ENCODE peak calls at places on chromosomes 5 and 9, in ten cellular contexts. O, Q, D, N, E, B, H, Y, L and J are unnamed samples.

GRCh38 chr9:104970588-104970987 is 42.6 kb upstream of the ABCA1 start:
- DNase-seq in O (no peak), Q (no peak), D (no peak), N (no peak), E (no peak), B (no peak), H (peak; percentile 51), Y (no peak), L (no peak), J (no peak)

GRCh38 chr9:38160613-38161215 is 91.7 kb upstream of the SHB start:
- DNase-seq in O (no peak), Q (peak; percentile 19), D (peak; percentile 57), N (peak; percentile 56), E (peak; percentile 72), B (no peak), H (peak; percentile 43), Y (no peak), L (peak; percentile 57), J (peak; percentile 37)

GRCh38 chr5:140118294-140118936 is 4.5 kb downstream of the PURA start:
- DNase-seq in O (no peak), Q (no peak), D (no peak), N (no peak), E (no peak), B (no peak), H (no peak), Y (no peak), L (no peak), J (no peak)

GRCh38 chr5:139137703-139138102 is 60.5 kb downstream of the SIL1 start:
- DNase-seq in O (no peak), Q (peak; percentile 62), D (no peak), N (no peak), E (peak; percentile 44), B (no peak), H (no peak), Y (no peak), L (no peak), J (no peak)

GRCh38 chr9:90774682-90775081 is 26.9 kb upstream of the SYK start:
- DNase-seq in O (no peak), Q (no peak), D (peak; percentile 96), N (no peak), E (no peak), B (no peak), H (no peak), Y (peak; percentile 90), L (no peak), J (no peak)

GRCh38 chr5:16616536-16617271 is at the start of gene RETREG1:
- DNase-seq in O (peak; percentile 93), Q (no peak), D (peak; percentile 56), N (peak; percentile 49), E (peak; percentile 67), B (peak; percentile 88), H (peak; percentile 22), Y (no peak), L (peak; percentile 64), J (peak; percentile 79)

GRCh38 chr5:133581918-133582317 is 30.4 kb downstream of the FSTL4 start:
- DNase-seq in O (no peak), Q (no peak), D (no peak), N (no peak), E (no peak), B (no peak), H (no peak), Y (no peak), L (no peak), J (no peak)

GRCh38 chr5:10581424-10581748 is 17.5 kb downstream of the ANKRD33B start:
- DNase-seq in O (no peak), Q (no peak), D (no peak), N (no peak), E (no peak), B (no peak), H (no peak), Y (no peak), L (no peak), J (no peak)

GRCh38 chr5:146903789-146904188 is 25.2 kb upstream of the PPP2R2B start:
- DNase-seq in O (no peak), Q (no peak), D (no peak), N (no peak), E (no peak), B (no peak), H (no peak), Y (no peak), L (no peak), J (no peak)

GRCh38 chr5:84870369-84870768 is 485.7 kb upstream of the EDIL3 start:
- DNase-seq in O (no peak), Q (no peak), D (peak; percentile 14), N (no peak), E (no peak), B (no peak), H (no peak), Y (no peak), L (no peak), J (no peak)

GRCh38 chr5:76145945-76146344 is 62.8 kb downstream of the SV2C start:
- DNase-seq in O (no peak), Q (no peak), D (no peak), N (peak; percentile 10), E (no peak), B (no peak), H (no peak), Y (no peak), L (no peak), J (peak; percentile 47)

GRCh38 chr5:107470007-107470582 is 200.6 kb downstream of the EFNA5 start:
- DNase-seq in O (no peak), Q (no peak), D (no peak), N (no peak), E (no peak), B (no peak), H (no peak), Y (no peak), L (no peak), J (no peak)
- H3K4me1 ChIP-seq in O (peaks cover 28% of the 10 kb centered on the region), Q (no peaks in the 10 kb centered on the region), D (no peaks in the 10 kb centered on the region), N (peaks cover 94% of the 10 kb centered on the region), E (no peaks in the 10 kb centered on the region), B (peaks cover 9% of the 10 kb centered on the region), H (no peaks in the 10 kb centered on the region), Y (peaks cover 3% of the 10 kb centered on the region), L (peaks cover 16% of the 10 kb centered on the region), J (peaks cover 3% of the 10 kb centered on the region)

DNA sequence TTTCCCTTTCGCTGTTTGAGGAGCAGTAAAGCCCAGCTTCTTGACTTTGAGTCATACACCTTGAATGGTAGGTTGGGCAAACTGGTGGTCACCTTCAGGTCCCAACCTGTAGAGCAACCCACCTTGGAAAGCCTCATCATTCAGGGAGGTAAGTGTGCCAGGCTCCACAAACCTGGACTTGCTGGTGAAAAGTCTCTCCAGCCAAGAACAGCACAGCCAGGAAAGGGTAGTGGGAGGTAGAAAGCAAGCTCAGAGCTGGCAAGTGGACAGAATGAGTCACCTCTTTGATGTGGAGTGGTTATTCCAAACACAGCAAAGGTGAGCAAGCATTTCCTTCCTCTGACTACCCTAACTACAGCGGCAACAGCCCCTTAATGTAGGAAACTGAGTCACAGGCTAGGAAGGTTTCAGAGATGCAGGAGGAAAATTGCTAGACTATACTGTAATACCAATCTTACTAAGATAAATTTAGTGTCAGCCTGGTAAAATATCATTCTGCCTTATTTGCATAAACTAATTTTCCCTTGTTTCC is 117.5 kb upstream of the MTAP start:
- DNase-seq in O (no peak), Q (no peak), D (no peak), N (peak; percentile 43), E (peak; percentile 41), B (no peak), H (no peak), Y (no peak), L (peak; percentile 64), J (no peak)
- H3K4me1 ChIP-seq in O (no peaks in the 10 kb centered on the region), Q (no peaks in the 10 kb centered on the region), D (no peaks in the 10 kb centered on the region), N (peaks cover 90% of the 10 kb centered on the region), E (no peaks in the 10 kb centered on the region), B (no peaks in the 10 kb centered on the region), H (no peaks in the 10 kb centered on the region), Y (no peaks in the 10 kb centered on the region), L (no peaks in the 10 kb centered on the region), J (no peaks in the 10 kb centered on the region)

GRCh38 chr5:171801-172331 is 19.4 kb upstream of the LRRC14B start:
- DNase-seq in O (peak; percentile 70), Q (no peak), D (no peak), N (no peak), E (no peak), B (peak; percentile 62), H (no peak), Y (no peak), L (no peak), J (peak; percentile 40)

GRCh38 chr5:169728-170094 is 21.6 kb upstream of the LRRC14B start:
- DNase-seq in O (peak; percentile 29), Q (no peak), D (no peak), N (no peak), E (no peak), B (no peak), H (no peak), Y (no peak), L (no peak), J (no peak)

GRCh38 chr5:172841-173251 is 18.4 kb upstream of the LRRC14B start:
- DNase-seq in O (peak; percentile 54), Q (no peak), D (no peak), N (no peak), E (no peak), B (peak; percentile 22), H (no peak), Y (no peak), L (no peak), J (peak; percentile 38)

GRCh38 chr5:172421-172820 is 18.9 kb upstream of the LRRC14B start:
- DNase-seq in O (peak; percentile 50), Q (no peak), D (no peak), N (no peak), E (no peak), B (peak; percentile 40), H (no peak), Y (no peak), L (no peak), J (no peak)

GRCh38 chr5:170971-171800 is 20.1 kb upstream of the LRRC14B start:
- DNase-seq in O (peak; percentile 68), Q (no peak), D (no peak), N (no peak), E (no peak), B (peak; percentile 61), H (no peak), Y (no peak), L (no peak), J (peak; percentile 38)
- H3K4me1 ChIP-seq in O (peaks cover 3% of the 10 kb centered on the region), Q (no peaks in the 10 kb centered on the region), D (no peaks in the 10 kb centered on the region), N (no peaks in the 10 kb centered on the region), E (no peaks in the 10 kb centered on the region), B (peaks cover 8% of the 10 kb centered on the region), H (no peaks in the 10 kb centered on the region), Y (no peaks in the 10 kb centered on the region), L (no peaks in the 10 kb centered on the region), J (no peaks in the 10 kb centered on the region)

GRCh38 chr5:136018814-136019777 is 9.7 kb upstream of the TGFBI start:
- DNase-seq in O (no peak), Q (peak; percentile 61), D (no peak), N (no peak), E (no peak), B (no peak), H (peak; percentile 87), Y (no peak), L (no peak), J (peak; percentile 54)

GRCh38 chr5:136020001-136020382 is 8.8 kb upstream of the TGFBI start:
- DNase-seq in O (no peak), Q (no peak), D (no peak), N (no peak), E (no peak), B (no peak), H (no peak), Y (no peak), L (no peak), J (no peak)

GRCh38 chr5:136020383-136021015 is 8.3 kb upstream of the TGFBI start:
- DNase-seq in O (no peak), Q (no peak), D (no peak), N (peak; percentile 89), E (peak; percentile 29), B (no peak), H (peak; percentile 73), Y (no peak), L (no peak), J (no peak)

GRCh38 chr5:136022965-136023364 is 5.8 kb upstream of the TGFBI start:
- DNase-seq in O (no peak), Q (no peak), D (no peak), N (no peak), E (no peak), B (no peak), H (no peak), Y (no peak), L (no peak), J (no peak)

GRCh38 chr5:136021016-136021405 is 7.8 kb upstream of the TGFBI start:
- DNase-seq in O (no peak), Q (no peak), D (no peak), N (peak; percentile 53), E (no peak), B (no peak), H (no peak), Y (no peak), L (no peak), J (no peak)
- H3K4me1 ChIP-seq in O (peaks cover 56% of the 10 kb centered on the region), Q (peaks cover 8% of the 10 kb centered on the region), D (no peaks in the 10 kb centered on the region), N (peaks cover 58% of the 10 kb centered on the region), E (no peaks in the 10 kb centered on the region), B (peaks cover 31% of the 10 kb centered on the region), H (peaks cover 13% of the 10 kb centered on the region), Y (no peaks in the 10 kb centered on the region), L (peaks cover 12% of the 10 kb centered on the region), J (peaks cover 4% of the 10 kb centered on the region)